ENCODE peak calls at places on chromosomes 16 and 17, in four cellular contexts. T, J, V and A are unnamed samples.

GRCh38 chr16:84844561-84845495 is 25.0 kb downstream of the CRISPLD2 start:
- DNase-seq in J (no peak), V (no peak), T (no peak), A (no peak)

GRCh38 chr17:17511971-17512858 is 16.0 kb upstream of the RASD1 start:
- DNase-seq in T (no peak), J (peak; percentile 100), V (no peak), A (peak; percentile 76)

GRCh38 chr17:58452738-58453137 is 35.4 kb upstream of the RNF43 start:
- DNase-seq in T (no peak), V (no peak), J (no peak), A (no peak)

GRCh38 chr17:29176500-29177351 is 3.5 kb downstream of the MYO18A start:
- DNase-seq in V (no peak), J (peak; percentile 71), T (peak; percentile 66), A (no peak)

GRCh38 chr17:28978565-28978964 is 27.2 kb upstream of the PHF12 start:
- DNase-seq in J (no peak), V (no peak), T (no peak), A (no peak)

GRCh38 chr17:4143563-4144410 is 790 bp downstream of the CYB5D2 start:
- DNase-seq in V (peak; percentile 61), T (peak; percentile 95), J (peak; percentile 90), A (peak; percentile 50)

GRCh38 chr16:3317315-3317999 is 12.2 kb downstream of the ZNF75A start:
- DNase-seq in J (peak; percentile 10), T (no peak), V (no peak), A (no peak)

GRCh38 chr16:56679813-56680212 is 2.5 kb upstream of the MT1X start:
- DNase-seq in J (peak; percentile 40), V (no peak), T (no peak), A (no peak)

GRCh38 chr17:66948061-66948750 is 16.3 kb upstream of the CACNG4 start:
- DNase-seq in T (no peak), V (no peak), J (no peak), A (no peak)

GRCh38 chr17:8885968-8886674 is 18.6 kb upstream of the PIK3R6 start:
- DNase-seq in J (no peak), V (no peak), T (no peak), A (no peak)

GRCh38 chr17:8889458-8890210 is 22.2 kb upstream of the PIK3R6 start:
- DNase-seq in J (no peak), V (no peak), T (no peak), A (no peak)

GRCh38 chr17:8888704-8889302 is 21.3 kb upstream of the PIK3R6 start:
- DNase-seq in T (no peak), J (no peak), V (no peak), A (no peak)

GRCh38 chr17:8890671-8891070 is 23.2 kb upstream of the PIK3R6 start:
- DNase-seq in T (no peak), V (no peak), J (no peak), A (no peak)

GRCh38 chr17:8887834-8888703 is 20.6 kb upstream of the PIK3R6 start:
- DNase-seq in J (no peak), T (peak; percentile 71), V (no peak), A (no peak)
- TF ChIP-seq CTCF in J (no peak), T (peak; percentile 58), V (no peak), A (peak; percentile 62)

GRCh38 chr17:70608957-70609356 is 439.6 kb downstream of the KCNJ2 start:
- DNase-seq in J (no peak), T (no peak), V (no peak), A (no peak)

GRCh38 chr17:70608193-70608592 is 438.9 kb downstream of the KCNJ2 start:
- DNase-seq in J (no peak), V (no peak), T (no peak), A (no peak)

GRCh38 chr17:70609566-70609965 is 440.2 kb downstream of the KCNJ2 start:
- DNase-seq in V (no peak), T (no peak), J (no peak), A (no peak)

GRCh38 chr17:70603226-70603625 is 433.9 kb downstream of the KCNJ2 start:
- DNase-seq in T (no peak), J (no peak), V (no peak), A (no peak)

GRCh38 chr17:70604854-70605253 is 435.5 kb downstream of the KCNJ2 start:
- DNase-seq in J (no peak), T (no peak), V (no peak), A (no peak)
- TF ChIP-seq CTCF in J (no peak), T (no peak), V (no peak), A (no peak)

DNA sequence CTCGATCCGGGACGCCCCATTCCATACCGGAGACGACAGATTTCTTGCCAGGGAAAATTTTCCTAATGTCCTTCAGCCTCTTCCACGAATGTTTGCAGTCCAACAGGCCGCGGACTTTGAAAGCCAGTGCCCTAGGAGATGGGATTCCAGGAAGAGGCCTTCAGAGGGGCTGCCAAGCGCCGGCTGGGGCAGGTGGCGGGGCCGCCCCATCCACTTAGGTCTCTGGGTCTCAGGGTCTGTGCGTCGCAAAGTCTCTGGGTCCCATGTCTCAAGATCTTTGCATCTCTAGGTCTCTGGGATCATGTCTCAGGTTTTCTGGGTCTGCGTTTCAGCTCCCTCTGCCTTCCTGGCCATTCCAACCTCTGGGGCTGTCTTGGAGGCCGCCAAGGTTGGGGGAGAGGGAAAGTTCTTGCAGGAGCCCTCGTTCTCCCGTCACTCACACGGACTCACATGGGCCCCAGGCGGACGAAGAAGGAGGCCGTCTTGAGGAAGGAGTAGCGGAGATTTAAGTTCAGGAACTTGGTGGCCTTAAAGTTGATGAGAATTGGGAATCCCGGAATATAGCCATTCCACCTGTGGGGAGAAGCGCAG is 7.2 kb downstream of the ALOX12B start:
- DNase-seq in J (no peak), V (no peak), T (no peak), A (no peak)
- TF ChIP-seq CTCF in J (no peak), V (no peak), T (no peak), A (no peak)

GRCh38 chr16:26645629-26646028 is 421.1 kb upstream of the C16orf82 start:
- DNase-seq in T (peak; percentile 67), V (no peak), J (peak; percentile 40), A (no peak)
- TF ChIP-seq CTCF in T (no peak), V (no peak), J (peak; percentile 70), A (no peak)

DNA sequence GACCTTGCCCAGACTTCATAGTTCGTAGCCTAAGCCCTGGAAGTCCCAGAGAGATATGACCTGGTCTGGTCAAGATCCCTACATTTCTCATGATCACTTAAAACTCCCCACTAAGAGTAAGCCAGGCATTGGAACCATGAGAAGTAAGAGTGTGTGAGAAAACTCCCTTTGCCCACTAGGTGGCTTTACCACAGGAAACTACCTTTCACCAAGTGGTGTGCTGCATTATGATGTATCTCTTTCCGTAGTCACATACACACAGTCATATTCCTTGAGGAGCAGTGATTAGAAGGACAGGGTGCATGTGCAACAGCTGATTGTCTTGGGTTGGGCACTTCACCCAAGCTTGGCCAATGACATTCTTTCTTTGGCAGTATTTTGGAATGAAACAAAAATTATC is 639.3 kb downstream of the KCNJ2 start:
- DNase-seq in T (no peak), J (peak; percentile 9), V (no peak), A (no peak)
- TF ChIP-seq CTCF in T (peak; percentile 26), J (peak; percentile 14), V (no peak), A (no peak)

GRCh38 chr16:20363191-20363590 is 10.7 kb upstream of the UMOD start:
- DNase-seq in J (no peak), V (no peak), T (no peak), A (no peak)

GRCh38 chr16:20364051-20364450 is 11.5 kb upstream of the UMOD start:
- DNase-seq in T (no peak), J (no peak), V (no peak), A (no peak)

GRCh38 chr16:20355114-20355782 is 2.7 kb upstream of the UMOD start:
- DNase-seq in V (no peak), T (no peak), J (no peak), A (no peak)

DNA sequence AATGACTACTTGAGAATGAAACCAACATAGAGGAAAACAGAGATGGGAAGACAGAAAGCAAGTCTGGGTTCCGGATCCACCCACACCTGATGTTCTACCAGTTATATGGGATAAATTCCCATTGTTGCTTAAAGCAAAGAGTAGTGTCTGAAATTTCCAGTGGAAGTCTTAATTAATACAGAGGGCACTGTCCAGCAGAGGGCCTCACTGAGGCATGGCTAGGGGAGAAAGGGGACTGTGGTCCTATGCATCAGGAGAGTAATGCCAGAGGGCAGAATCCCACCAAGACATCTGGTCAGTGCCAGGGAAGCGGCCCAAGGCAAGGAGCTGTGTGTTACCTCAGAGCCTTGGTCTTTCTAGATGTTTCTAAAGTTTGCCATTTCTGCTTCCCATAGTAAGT is 7.5 kb upstream of the UMOD start:
- DNase-seq in J (peak; percentile 13), V (no peak), T (peak; percentile 47), A (no peak)
- TF ChIP-seq CTCF in J (peak; percentile 35), V (no peak), T (peak; percentile 15), A (no peak)

DNA sequence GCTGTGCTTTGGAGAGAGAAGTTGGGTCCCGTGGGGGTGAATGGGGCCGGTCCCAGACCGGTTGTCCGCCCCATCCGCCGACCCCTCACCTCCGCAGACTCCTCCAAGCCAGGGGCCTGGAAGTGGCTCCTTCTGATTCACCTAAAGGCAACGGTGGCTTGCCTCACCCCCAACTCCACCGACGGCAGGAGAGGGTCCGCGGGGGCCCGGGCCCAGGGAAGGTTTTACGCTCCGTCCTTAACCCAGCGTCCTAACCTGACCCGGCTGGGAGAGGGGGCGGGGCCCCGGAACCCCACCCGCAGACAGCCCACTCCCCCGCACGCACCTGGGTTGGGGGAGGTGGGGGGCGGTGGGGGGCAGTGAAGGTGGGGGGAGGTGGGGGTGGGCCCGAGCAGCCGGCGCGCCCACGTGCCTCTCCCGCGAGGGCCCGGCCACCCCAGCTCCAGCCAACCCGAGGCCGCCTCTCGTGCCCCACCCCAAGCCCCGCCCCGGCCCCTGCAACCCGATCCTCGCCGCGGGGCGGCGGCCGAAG is 12.7 kb upstream of the CD300A start:
- DNase-seq in T (peak; percentile 93), V (no peak), J (no peak), A (no peak)
- TF ChIP-seq CTCF in T (no peak), V (no peak), J (no peak), A (no peak)

GRCh38 chr17:46859996-46860395 is 8.6 kb downstream of the WNT9B start:
- DNase-seq in V (no peak), T (no peak), J (no peak), A (no peak)
- TF ChIP-seq CTCF in V (no peak), T (no peak), J (no peak), A (no peak)